ENCODE peak calls at places on chromosomes 5 and 9, in four cellular contexts. One of them, this sample, is unnamed.

GRCh38 chr5:36696059-36696673 is 89.8 kb downstream of the SLC1A3 start:
- DNase-seq in stimulated activated CD4-positive, alpha-beta T cell treated with anti-CD3 and anti-CD28 coated beads, Interleukin-12 subunit alpha, Interleukin-12 subunit beta, amount 100 ng/mL, for 4 hours: peak
- DNase-seq in GM23248: peak
- DNase-seq in DMS53: peak
- DNase-seq in this sample: no peak

GRCh38 chr5:125823572-125823971 is 599.6 kb upstream of the GRAMD2B start:
- DNase-seq in stimulated activated CD4-positive, alpha-beta T cell treated with anti-CD3 and anti-CD28 coated beads, Interleukin-12 subunit alpha, Interleukin-12 subunit beta, amount 100 ng/mL, for 4 hours: no peak
- DNase-seq in GM23248: peak
- DNase-seq in DMS53: no peak
- DNase-seq in this sample: no peak

GRCh38 chr5:58294598-58295298 is 165.1 kb downstream of the PLK2 start:
- DNase-seq in stimulated activated CD4-positive, alpha-beta T cell treated with anti-CD3 and anti-CD28 coated beads, Interleukin-12 subunit alpha, Interleukin-12 subunit beta, amount 100 ng/mL, for 4 hours: no peak
- DNase-seq in GM23248: peak
- DNase-seq in DMS53: peak
- DNase-seq in this sample: no peak

GRCh38 chr5:175657593-175658271 is at the start of gene HRH2:
- DNase-seq in stimulated activated CD4-positive, alpha-beta T cell treated with anti-CD3 and anti-CD28 coated beads, Interleukin-12 subunit alpha, Interleukin-12 subunit beta, amount 100 ng/mL, for 4 hours: peak
- DNase-seq in GM23248: no peak
- DNase-seq in DMS53: peak
- DNase-seq in this sample: peak

GRCh38 chr9:108953983-108954574 is 19.9 kb downstream of the ABITRAM start:
- DNase-seq in stimulated activated CD4-positive, alpha-beta T cell treated with anti-CD3 and anti-CD28 coated beads, Interleukin-12 subunit alpha, Interleukin-12 subunit beta, amount 100 ng/mL, for 4 hours: no peak
- DNase-seq in GM23248: peak
- DNase-seq in DMS53: peak
- DNase-seq in this sample: no peak

GRCh38 chr5:39223568-39224156 is 4.3 kb upstream of the FYB1 start:
- DNase-seq in stimulated activated CD4-positive, alpha-beta T cell treated with anti-CD3 and anti-CD28 coated beads, Interleukin-12 subunit alpha, Interleukin-12 subunit beta, amount 100 ng/mL, for 4 hours: no peak
- DNase-seq in GM23248: no peak
- DNase-seq in DMS53: no peak
- DNase-seq in this sample: no peak

GRCh38 chr9:121780641-121781040 is 129.2 kb downstream of the DAB2IP start:
- DNase-seq in stimulated activated CD4-positive, alpha-beta T cell treated with anti-CD3 and anti-CD28 coated beads, Interleukin-12 subunit alpha, Interleukin-12 subunit beta, amount 100 ng/mL, for 4 hours: no peak
- DNase-seq in GM23248: no peak
- DNase-seq in DMS53: no peak
- DNase-seq in this sample: no peak

GRCh38 chr5:152487130-152487529 is 82.1 kb upstream of the NMUR2 start:
- DNase-seq in stimulated activated CD4-positive, alpha-beta T cell treated with anti-CD3 and anti-CD28 coated beads, Interleukin-12 subunit alpha, Interleukin-12 subunit beta, amount 100 ng/mL, for 4 hours: no peak
- DNase-seq in GM23248: no peak
- DNase-seq in DMS53: no peak
- DNase-seq in this sample: no peak

GRCh38 chr9:76643399-76644117 is 120.7 kb upstream of the PCA3 start:
- DNase-seq in stimulated activated CD4-positive, alpha-beta T cell treated with anti-CD3 and anti-CD28 coated beads, Interleukin-12 subunit alpha, Interleukin-12 subunit beta, amount 100 ng/mL, for 4 hours: no peak
- DNase-seq in GM23248: no peak
- DNase-seq in DMS53: no peak
- DNase-seq in this sample: no peak

GRCh38 chr9:130766031-130766903 is 68.8 kb upstream of the ABL1 start:
- DNase-seq in stimulated activated CD4-positive, alpha-beta T cell treated with anti-CD3 and anti-CD28 coated beads, Interleukin-12 subunit alpha, Interleukin-12 subunit beta, amount 100 ng/mL, for 4 hours: no peak
- DNase-seq in GM23248: no peak
- DNase-seq in DMS53: no peak
- DNase-seq in this sample: no peak

GRCh38 chr9:126248680-126249079 is 77.9 kb upstream of the MVB12B start:
- DNase-seq in stimulated activated CD4-positive, alpha-beta T cell treated with anti-CD3 and anti-CD28 coated beads, Interleukin-12 subunit alpha, Interleukin-12 subunit beta, amount 100 ng/mL, for 4 hours: no peak
- DNase-seq in GM23248: peak
- DNase-seq in DMS53: no peak
- DNase-seq in this sample: no peak

GRCh38 chr5:179237770-179238627 is 107.3 kb downstream of the ADAMTS2 start:
- DNase-seq in stimulated activated CD4-positive, alpha-beta T cell treated with anti-CD3 and anti-CD28 coated beads, Interleukin-12 subunit alpha, Interleukin-12 subunit beta, amount 100 ng/mL, for 4 hours: no peak
- DNase-seq in GM23248: no peak
- DNase-seq in DMS53: no peak
- DNase-seq in this sample: no peak

GRCh38 chr9:117714282-117714681 is 10.1 kb downstream of the TLR4 start:
- DNase-seq in stimulated activated CD4-positive, alpha-beta T cell treated with anti-CD3 and anti-CD28 coated beads, Interleukin-12 subunit alpha, Interleukin-12 subunit beta, amount 100 ng/mL, for 4 hours: no peak
- DNase-seq in GM23248: no peak
- DNase-seq in DMS53: peak
- DNase-seq in this sample: no peak

GRCh38 chr9:86043999-86044398 is 55.4 kb downstream of the GOLM1 start:
- DNase-seq in stimulated activated CD4-positive, alpha-beta T cell treated with anti-CD3 and anti-CD28 coated beads, Interleukin-12 subunit alpha, Interleukin-12 subunit beta, amount 100 ng/mL, for 4 hours: no peak
- DNase-seq in GM23248: no peak
- DNase-seq in DMS53: no peak
- DNase-seq in this sample: no peak

GRCh38 chr9:123658792-123659191 is 271.1 kb downstream of the DENND1A start:
- DNase-seq in stimulated activated CD4-positive, alpha-beta T cell treated with anti-CD3 and anti-CD28 coated beads, Interleukin-12 subunit alpha, Interleukin-12 subunit beta, amount 100 ng/mL, for 4 hours: no peak
- DNase-seq in GM23248: no peak
- DNase-seq in DMS53: peak
- DNase-seq in this sample: no peak

GRCh38 chr5:39074009-39074886 is at the start of gene RICTOR:
- DNase-seq in stimulated activated CD4-positive, alpha-beta T cell treated with anti-CD3 and anti-CD28 coated beads, Interleukin-12 subunit alpha, Interleukin-12 subunit beta, amount 100 ng/mL, for 4 hours: peak
- DNase-seq in GM23248: peak
- DNase-seq in DMS53: peak
- DNase-seq in this sample: peak

GRCh38 chr9:33374634-33375237 is 27.6 kb downstream of the AQP7 start:
- DNase-seq in stimulated activated CD4-positive, alpha-beta T cell treated with anti-CD3 and anti-CD28 coated beads, Interleukin-12 subunit alpha, Interleukin-12 subunit beta, amount 100 ng/mL, for 4 hours: peak
- DNase-seq in GM23248: peak
- DNase-seq in DMS53: peak
- DNase-seq in this sample: peak

GRCh38 chr9:133978226-133979123 is 13.6 kb downstream of the VAV2 start:
- DNase-seq in stimulated activated CD4-positive, alpha-beta T cell treated with anti-CD3 and anti-CD28 coated beads, Interleukin-12 subunit alpha, Interleukin-12 subunit beta, amount 100 ng/mL, for 4 hours: no peak
- DNase-seq in GM23248: no peak
- DNase-seq in DMS53: no peak
- DNase-seq in this sample: no peak

GRCh38 chr9:34571180-34571800 is 18.2 kb downstream of the CNTFR start:
- DNase-seq in stimulated activated CD4-positive, alpha-beta T cell treated with anti-CD3 and anti-CD28 coated beads, Interleukin-12 subunit alpha, Interleukin-12 subunit beta, amount 100 ng/mL, for 4 hours: no peak
- DNase-seq in GM23248: no peak
- DNase-seq in DMS53: no peak
- DNase-seq in this sample: no peak

GRCh38 chr9:128689293-128689770 is 310 bp downstream of the SET start:
- DNase-seq in stimulated activated CD4-positive, alpha-beta T cell treated with anti-CD3 and anti-CD28 coated beads, Interleukin-12 subunit alpha, Interleukin-12 subunit beta, amount 100 ng/mL, for 4 hours: peak
- DNase-seq in GM23248: no peak
- DNase-seq in DMS53: peak
- DNase-seq in this sample: peak

GRCh38 chr5:167296056-167296455 is 995.4 kb upstream of the WWC1 start:
- DNase-seq in stimulated activated CD4-positive, alpha-beta T cell treated with anti-CD3 and anti-CD28 coated beads, Interleukin-12 subunit alpha, Interleukin-12 subunit beta, amount 100 ng/mL, for 4 hours: no peak
- DNase-seq in GM23248: no peak
- DNase-seq in DMS53: no peak
- DNase-seq in this sample: no peak

GRCh38 chr5:10246761-10247160 is 2.9 kb downstream of the ATPSCKMT start:
- DNase-seq in stimulated activated CD4-positive, alpha-beta T cell treated with anti-CD3 and anti-CD28 coated beads, Interleukin-12 subunit alpha, Interleukin-12 subunit beta, amount 100 ng/mL, for 4 hours: no peak
- DNase-seq in GM23248: no peak
- DNase-seq in DMS53: no peak
- DNase-seq in this sample: no peak

GRCh38 chr5:133864711-133865110 is 103.7 kb downstream of the C5orf15 start:
- DNase-seq in stimulated activated CD4-positive, alpha-beta T cell treated with anti-CD3 and anti-CD28 coated beads, Interleukin-12 subunit alpha, Interleukin-12 subunit beta, amount 100 ng/mL, for 4 hours: no peak
- DNase-seq in GM23248: no peak
- DNase-seq in DMS53: no peak
- DNase-seq in this sample: no peak

GRCh38 chr5:2242539-2242938 is 359.8 kb upstream of the IRX4 start:
- DNase-seq in stimulated activated CD4-positive, alpha-beta T cell treated with anti-CD3 and anti-CD28 coated beads, Interleukin-12 subunit alpha, Interleukin-12 subunit beta, amount 100 ng/mL, for 4 hours: no peak
- DNase-seq in GM23248: no peak
- DNase-seq in DMS53: no peak
- DNase-seq in this sample: no peak

GRCh38 chr9:105055922-105056321 is 128.0 kb upstream of the ABCA1 start:
- DNase-seq in stimulated activated CD4-positive, alpha-beta T cell treated with anti-CD3 and anti-CD28 coated beads, Interleukin-12 subunit alpha, Interleukin-12 subunit beta, amount 100 ng/mL, for 4 hours: no peak
- DNase-seq in GM23248: no peak
- DNase-seq in DMS53: peak
- DNase-seq in this sample: no peak

GRCh38 chr5:142821027-142821732 is 51.0 kb downstream of the ARHGAP26 start:
- DNase-seq in stimulated activated CD4-positive, alpha-beta T cell treated with anti-CD3 and anti-CD28 coated beads, Interleukin-12 subunit alpha, Interleukin-12 subunit beta, amount 100 ng/mL, for 4 hours: no peak
- DNase-seq in GM23248: no peak
- DNase-seq in DMS53: peak
- DNase-seq in this sample: no peak

GRCh38 chr9:114677418-114677817 is 4.6 kb downstream of the TEX48 start:
- DNase-seq in stimulated activated CD4-positive, alpha-beta T cell treated with anti-CD3 and anti-CD28 coated beads, Interleukin-12 subunit alpha, Interleukin-12 subunit beta, amount 100 ng/mL, for 4 hours: no peak
- DNase-seq in GM23248: peak
- DNase-seq in DMS53: peak
- DNase-seq in this sample: no peak

This sample was measured in stimulated activated naive CD4-positive, alpha-beta T cell treated with Interleukin-2 at 50 U/mL for 16 hours.